ENCODE peak calls at places on chromosomes 3 and 15, in eight cellular contexts. R, G, C, Q, T, J, D and K are unnamed samples. For H3K27me3, the result is how much of the 10 kb centered on the place peaks cover.

GRCh38 chr3:196220991-196221390 is 4.7 kb downstream of the SLC51A start:
- DNase-seq in Q (no peak), T (no peak), R (no peak), J (no peak), C (no peak), G (no peak), D (no peak), K (no peak)

GRCh38 chr3:23697416-23697815 is 108.3 kb upstream of the UBE2E1 start:
- DNase-seq in C (no peak), G (no peak), J (no peak), T (no peak), Q (no peak), D (no peak), R (no peak), K (no peak)

GRCh38 chr15:26087395-26087794 is 224.3 kb upstream of the ATP10A start:
- DNase-seq in J (no peak), D (no peak), G (no peak), Q (no peak), R (peak), C (no peak), T (no peak), K (no peak)

GRCh38 chr15:54250351-54250750 is 272.1 kb downstream of the UNC13C start:
- DNase-seq in C (no peak), R (no peak), T (no peak), J (no peak), G (no peak), D (no peak), Q (no peak), K (no peak)

GRCh38 chr15:39692464-39693327 is 89.9 kb downstream of the FSIP1 start:
- DNase-seq in R (no peak), Q (peak), T (peak), J (no peak), D (no peak), C (peak), G (no peak), K (no peak)

GRCh38 chr3:31213869-31214486 is 318.7 kb upstream of the STT3B start:
- DNase-seq in G (peak), Q (no peak), T (no peak), R (no peak), C (no peak), D (no peak), J (no peak), K (peak)

GRCh38 chr3:69761896-69762789 is 22.9 kb downstream of the MITF start:
- DNase-seq in C (no peak), D (no peak), Q (peak), G (no peak), R (peak), J (peak), T (no peak), K (no peak)

GRCh38 chr15:48965972-48966371 is 2.3 kb upstream of the SHC4 start:
- DNase-seq in D (no peak), J (no peak), Q (peak), C (peak), T (no peak), R (peak), G (no peak), K (no peak)

GRCh38 chr3:153210116-153210515 is 48.1 kb downstream of the RAP2B start:
- DNase-seq in D (no peak), R (peak), J (no peak), G (no peak), C (peak), T (no peak), Q (peak), K (peak)

GRCh38 chr3:109973733-109974132 is 636.4 kb upstream of the DPPA4 start:
- DNase-seq in T (no peak), G (no peak), R (peak), C (no peak), Q (peak), J (no peak), D (no peak), K (no peak)

GRCh38 chr3:196238612-196239190 is 22.4 kb downstream of the SLC51A start:
- DNase-seq in Q (no peak), D (no peak), J (peak), T (no peak), C (no peak), G (no peak), R (peak), K (no peak)

GRCh38 chr15:89825264-89825940 is 10.8 kb upstream of the ANPEP start:
- DNase-seq in D (no peak), J (no peak), T (no peak), R (no peak), Q (no peak), G (no peak), C (no peak), K (no peak)

GRCh38 chr3:54185740-54186139 is 63.4 kb downstream of the CACNA2D3 start:
- DNase-seq in J (no peak), G (no peak), T (no peak), R (no peak), C (no peak), Q (no peak), D (no peak), K (no peak)

GRCh38 chr3:129184396-129184656 is 630 bp upstream of the CNBP start:
- DNase-seq in R (no peak), Q (peak), D (no peak), J (no peak), G (peak), T (no peak), C (peak), K (peak)

GRCh38 chr3:177026505-177027277 is 170.6 kb downstream of the TBL1XR1 start:
- DNase-seq in G (no peak), R (peak), T (no peak), D (no peak), J (no peak), C (no peak), Q (peak), K (no peak)

GRCh38 chr15:99708563-99708962 is 24.7 kb downstream of the LYSMD4 start:
- DNase-seq in D (no peak), Q (peak), G (peak), C (peak), T (peak), R (peak), J (peak), K (no peak)

GRCh38 chr3:16328124-16328523 is 63.1 kb downstream of the OXNAD1 start:
- DNase-seq in R (no peak), C (no peak), Q (no peak), D (no peak), G (no peak), T (no peak), J (no peak), K (no peak)

GRCh38 chr3:182937293-182938051 is 42.9 kb downstream of the DCUN1D1 start:
- DNase-seq in J (no peak), C (no peak), G (no peak), Q (no peak), T (no peak), D (no peak), R (no peak), K (no peak)

GRCh38 chr15:89599021-89599420 is 23.8 kb downstream of the TICRR start:
- DNase-seq in D (no peak), T (no peak), R (no peak), J (no peak), C (no peak), G (no peak), Q (peak), K (no peak)

GRCh38 chr15:57563416-57563815 is 28.3 kb upstream of the MYZAP start:
- DNase-seq in J (no peak), D (no peak), G (no peak), R (no peak), C (no peak), T (no peak), Q (no peak), K (no peak)

GRCh38 chr3:104885214-104885814 is 481.4 kb upstream of the ALCAM start:
- DNase-seq in R (peak), C (no peak), T (no peak), G (no peak), Q (no peak), J (no peak), D (no peak), K (no peak)

GRCh38 chr15:37028609-37029287 is 71.6 kb downstream of the MEIS2 start:
- DNase-seq in Q (peak), D (no peak), R (peak), C (no peak), T (no peak), J (no peak), G (no peak), K (no peak)

GRCh38 chr3:157436583-157437300 is at the start of gene PTX3:
- DNase-seq in G (no peak), C (peak), T (no peak), R (peak), Q (peak), D (no peak), J (peak), K (no peak)

GRCh38 chr3:25940935-25941334 is 151.0 kb downstream of the OXSM start:
- DNase-seq in C (no peak), J (no peak), Q (no peak), D (no peak), T (no peak), R (no peak), G (no peak), K (no peak)

GRCh38 chr3:13506239-13506638 is 26.1 kb downstream of the HDAC11 start:
- DNase-seq in Q (no peak), C (no peak), J (no peak), T (no peak), D (no peak), G (no peak), R (no peak), K (no peak)

GRCh38 chr3:4642611-4643010 is 149.5 kb downstream of the ITPR1 start:
- DNase-seq in G (no peak), T (no peak), Q (no peak), J (no peak), D (no peak), R (no peak), C (no peak), K (no peak)

GRCh38 chr15:25183581-25184330 is 229.0 kb downstream of the SNRPN start:
- DNase-seq in D (peak), T (peak), J (no peak), Q (no peak), G (no peak), C (no peak), R (no peak), K (no peak)

GRCh38 chr3:46715507-46716175 is 2.0 kb downstream of the PRSS50 start:
- DNase-seq in Q (no peak), D (no peak), J (no peak), C (no peak), T (no peak), R (no peak), G (no peak), K (no peak)

GRCh38 chr15:35693286-35693685 is 147.3 kb upstream of the DPH6 start:
- DNase-seq in T (no peak), C (no peak), D (no peak), Q (peak), G (no peak), J (no peak), R (peak), K (no peak)

GRCh38 chr3:41290736-41291135 is 91.4 kb downstream of the CTNNB1 start:
- DNase-seq in R (no peak), T (no peak), C (no peak), D (no peak), J (no peak), Q (peak), G (no peak), K (no peak)

GRCh38 chr3:41290306-41290705 is 91.0 kb downstream of the CTNNB1 start:
- DNase-seq in G (no peak), T (no peak), R (no peak), D (no peak), Q (no peak), C (no peak), J (no peak), K (no peak)

GRCh38 chr3:41288785-41289184 is 89.5 kb downstream of the CTNNB1 start:
- DNase-seq in T (no peak), G (no peak), Q (no peak), C (no peak), J (no peak), R (no peak), D (no peak), K (no peak)

GRCh38 chr3:41286305-41286704 is 87.0 kb downstream of the CTNNB1 start:
- DNase-seq in G (no peak), R (no peak), T (no peak), J (no peak), C (no peak), D (no peak), Q (no peak), K (no peak)
- TF ChIP-seq CTCF in G (no peak), R (no peak), T (no peak), J (peak), C (no peak), D (no peak), Q (peak), K (no peak)

GRCh38 chr15:82081904-82082810 is 36.3 kb upstream of the MEX3B start:
- DNase-seq in R (peak), G (no peak), C (no peak), J (peak), D (no peak), Q (peak), T (no peak), K (no peak)
- H3K27me3 ChIP-seq in R (under half), G (under half), C (under half), J (under half), D (under half), Q (under half), T (under half), K (under half)

GRCh38 chr3:111715911-111716523 is 120.9 kb upstream of the ZBED2 start:
- DNase-seq in R (peak), C (peak), Q (peak), J (no peak), T (no peak), G (peak), D (no peak), K (no peak)
- TF ChIP-seq CTCF in R (peak), C (peak), Q (peak), J (peak), T (no peak), G (peak), D (peak), K (peak)

DNA sequence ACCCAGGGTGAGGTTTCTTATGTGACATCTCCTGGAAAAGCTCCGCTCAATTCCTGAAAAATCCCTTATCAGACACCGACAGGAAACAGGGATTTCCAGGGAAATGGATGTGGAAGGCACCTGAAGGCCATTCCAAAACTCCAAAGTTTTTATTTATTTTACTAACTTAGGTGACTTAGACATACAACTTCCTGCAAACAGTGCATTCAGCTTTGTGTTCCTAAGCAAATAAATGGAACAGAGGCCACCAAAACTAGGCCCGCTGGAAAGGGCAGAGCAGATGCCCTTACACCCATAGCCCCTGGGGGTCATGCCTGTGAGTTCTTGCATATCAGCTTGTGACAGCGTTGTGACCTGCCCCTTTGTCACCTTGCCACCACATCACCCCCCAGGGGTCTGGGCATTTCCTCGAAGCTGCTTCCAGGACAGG is 239.4 kb downstream of the XXYLT1 start:
- DNase-seq in T (no peak), C (no peak), D (no peak), Q (no peak), R (no peak), G (no peak), J (no peak), K (no peak)
- H3K27me3 ChIP-seq in T (under half), C (under half), D (under half), Q (under half), R (under half), G (under half), J (under half), K (under half)

DNA sequence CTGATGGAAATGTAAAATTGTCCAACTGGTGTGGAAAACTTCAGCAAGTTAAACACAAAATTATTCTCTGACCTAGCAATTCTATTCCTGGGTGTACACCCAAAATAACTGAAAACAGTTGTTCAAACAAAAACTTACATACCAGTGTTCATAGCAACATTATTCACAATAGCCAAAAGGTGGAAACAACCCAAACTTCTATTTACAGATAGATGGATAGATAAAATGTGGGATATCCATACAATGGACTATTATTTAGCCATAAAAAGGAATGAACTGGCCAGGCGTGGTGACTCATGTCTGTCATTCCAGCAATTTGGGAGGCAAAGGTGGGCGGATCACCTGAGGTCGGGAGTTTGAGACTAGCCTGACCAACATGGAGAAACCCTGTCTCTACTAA is 6.9 kb upstream of the VWA5B2 start:
- DNase-seq in G (no peak), R (no peak), T (no peak), Q (no peak), C (no peak), D (no peak), J (no peak), K (no peak)
- TF ChIP-seq CTCF in G (no peak), R (no peak), T (no peak), Q (no peak), C (no peak), D (no peak), J (no peak), K (no peak)

GRCh38 chr15:52856286-52856685 is 66.2 kb upstream of the ONECUT1 start:
- DNase-seq in Q (no peak), J (no peak), T (no peak), C (no peak), G (no peak), D (no peak), R (no peak), K (no peak)
- H3K27me3 ChIP-seq in Q (under half), J (under half), T (under half), C (under half), G (under half), D (under half), R (under half), K (under half)

GRCh38 chr3:27146786-27147185 is 222.4 kb downstream of the NEK10 start:
- DNase-seq in Q (no peak), G (no peak), R (no peak), C (no peak), D (no peak), T (no peak), J (no peak), K (no peak)

GRCh38 chr3:27138562-27138961 is 230.6 kb downstream of the NEK10 start:
- DNase-seq in J (no peak), G (no peak), Q (no peak), R (no peak), D (no peak), C (no peak), T (no peak), K (no peak)

GRCh38 chr3:27138005-27138404 is 231.2 kb downstream of the NEK10 start:
- DNase-seq in Q (no peak), G (no peak), J (no peak), T (no peak), R (no peak), D (no peak), C (no peak), K (no peak)

GRCh38 chr3:27145719-27146118 is 223.5 kb downstream of the NEK10 start:
- DNase-seq in Q (no peak), C (no peak), R (no peak), T (no peak), D (no peak), G (no peak), J (no peak), K (no peak)

GRCh38 chr3:27141668-27142067 is 227.5 kb downstream of the NEK10 start:
- DNase-seq in C (no peak), Q (no peak), T (no peak), R (no peak), D (no peak), J (no peak), G (no peak), K (no peak)
- TF ChIP-seq CTCF in C (no peak), Q (no peak), T (no peak), R (no peak), D (no peak), J (no peak), G (no peak), K (no peak)

GRCh38 chr15:92018535-92019239 is 165.2 kb downstream of the SLCO3A1 start:
- DNase-seq in T (no peak), J (no peak), R (no peak), Q (no peak), G (no peak), D (no peak), C (no peak), K (no peak)
- H3K27me3 ChIP-seq in T (under half), J (under half), R (under half), Q (under half), G (under half), D (under half), C (under half), K (under half)